ENCODE peak calls at places on chromosomes 4 and X, in eight cellular contexts. Y, X, D, I, Z, W, N and H are unnamed samples.

GRCh38 chrX:129782015-129782495 is 2.3 kb downstream of the SASH3 start:
- DNase-seq in Y (no peak), X (no peak), D (no peak), I (no peak), Z (no peak), W (no peak), N (no peak), H (no peak)

GRCh38 chr4:1538096-1538410 is 131.8 kb upstream of the NKX1-1 start:
- DNase-seq in Y (no peak), X (no peak), D (no peak), I (no peak), Z (no peak), W (no peak), N (no peak), H (no peak)

GRCh38 chrX:151680805-151681204 is 14.5 kb upstream of the PRRG3 start:
- DNase-seq in Y (peak), X (peak), D (peak), I (peak), Z (peak), W (peak), N (peak), H (peak)

GRCh38 chrX:41720125-41720780 is 3.7 kb upstream of the GPR82 start:
- DNase-seq in Y (no peak), X (no peak), D (no peak), I (peak), Z (no peak), W (no peak), N (peak), H (no peak)

GRCh38 chr4:47451657-47452056 is 11.8 kb downstream of the COMMD8 start:
- DNase-seq in Y (no peak), X (no peak), D (no peak), I (no peak), Z (no peak), W (peak), N (peak), H (no peak)

GRCh38 chrX:134908235-134908834 is 82.5 kb upstream of the SMIM10 start:
- DNase-seq in Y (no peak), X (no peak), D (no peak), I (no peak), Z (no peak), W (no peak), N (peak), H (peak)

GRCh38 chrX:84187501-84188319 is at the start of gene RPS6KA6:
- DNase-seq in Y (peak), X (no peak), D (peak), I (no peak), Z (peak), W (peak), N (peak), H (peak)

GRCh38 chrX:11591712-11592351 is 73.9 kb downstream of the ARHGAP6 start:
- DNase-seq in Y (no peak), X (no peak), D (no peak), I (no peak), Z (no peak), W (no peak), N (no peak), H (no peak)

GRCh38 chr4:143336828-143337599 is at the start of gene GAB1:
- DNase-seq in Y (peak), X (no peak), D (peak), I (no peak), Z (peak), W (peak), N (peak), H (peak)

GRCh38 chr4:45550766-45551366 is 573.0 kb downstream of the GABRG1 start:
- DNase-seq in Y (no peak), X (no peak), D (no peak), I (no peak), Z (no peak), W (no peak), N (no peak), H (no peak)

GRCh38 chrX:103941201-103941975 is 21.0 kb upstream of the TMSB15B start:
- DNase-seq in Y (no peak), X (no peak), D (no peak), I (no peak), Z (peak), W (peak), N (peak), H (peak)

GRCh38 chr4:82652062-82652461 is 90.3 kb upstream of the TMEM150C start:
- DNase-seq in Y (no peak), X (no peak), D (no peak), I (no peak), Z (no peak), W (peak), N (peak), H (no peak)

GRCh38 chr4:189062047-189062820 is 878.4 kb upstream of the FRG1 start:
- DNase-seq in Y (no peak), X (no peak), D (no peak), I (no peak), Z (no peak), W (no peak), N (no peak), H (no peak)

GRCh38 chr4:108166038-108166437 is 2.7 kb downstream of the LEF1 start:
- DNase-seq in Y (no peak), X (peak), D (no peak), I (no peak), Z (peak), W (no peak), N (no peak), H (peak)

GRCh38 chr4:187019896-187020295 is 296.2 kb upstream of the FAT1 start:
- DNase-seq in Y (no peak), X (no peak), D (no peak), I (no peak), Z (peak), W (no peak), N (no peak), H (peak)

GRCh38 chr4:48779095-48779997 is 733 bp downstream of the FRYL start:
- DNase-seq in Y (peak), X (peak), D (peak), I (peak), Z (peak), W (peak), N (peak), H (peak)

GRCh38 chrX:56107320-56107719 is 124.8 kb upstream of the KLF8 start:
- DNase-seq in Y (no peak), X (no peak), D (no peak), I (no peak), Z (no peak), W (no peak), N (no peak), H (no peak)

GRCh38 chr4:144816668-144817067 is 170.7 kb downstream of the HHIP start:
- DNase-seq in Y (no peak), X (no peak), D (no peak), I (no peak), Z (no peak), W (no peak), N (no peak), H (no peak)

GRCh38 chr4:168805341-168805740 is 204.7 kb downstream of the CBR4 start:
- DNase-seq in Y (no peak), X (no peak), D (no peak), I (no peak), Z (no peak), W (no peak), N (no peak), H (no peak)

GRCh38 chr4:6195602-6196319 is 4.6 kb downstream of the JAKMIP1 start:
- DNase-seq in Y (no peak), X (no peak), D (no peak), I (no peak), Z (no peak), W (no peak), N (no peak), H (peak)

GRCh38 chr4:86927843-86928395 is 6.9 kb upstream of the AFF1 start:
- DNase-seq in Y (no peak), X (no peak), D (no peak), I (no peak), Z (no peak), W (peak), N (peak), H (no peak)